ENCODE peak calls at places on chromosomes 11 and 22, in eight cellular contexts. D is neural progenitor cell; Z is NB4; U is WERI-Rb-1; R is effector memory CD4-positive, alpha-beta T cell; X is lower lobe of right lung; O is Peyer's patch; K is activated CD8-positive, alpha-beta memory T cell treated with anti-CD3 and anti-CD28 coated beads for 24 hours. T is an unnamed sample.

GRCh38 chr22:19180234-19180633 is 1.7 kb upstream of the SLC25A1 start:
- DNase-seq in D (no peak), Z (no peak), U (no peak), R (no peak), X (no peak), O (no peak), K (no peak), T (no peak)

GRCh38 chr11:124199702-124200101 is 16.6 kb downstream of the OR10D3 start:
- DNase-seq in D (no peak), Z (no peak), U (no peak), R (no peak), X (no peak), O (no peak), K (no peak), T (no peak)

GRCh38 chr11:65274734-65275682 is 13.2 kb downstream of the POLA2 start:
- DNase-seq in D (peak; percentile 77), Z (peak; percentile 66), U (peak; percentile 75), R (no peak), X (peak; percentile 62), O (no peak), K (no peak), T (peak; percentile 83)

GRCh38 chr11:63871962-63872832 is 33.3 kb downstream of the MARK2 start:
- DNase-seq in D (peak; percentile 41), Z (peak; percentile 100), U (peak; percentile 63), R (peak; percentile 9), X (peak; percentile 84), O (peak; percentile 77), K (no peak), T (peak; percentile 67)

GRCh38 chr11:77140231-77140959 is 12.3 kb downstream of the MYO7A start:
- DNase-seq in D (peak; percentile 47), Z (peak; percentile 82), U (peak; percentile 54), R (no peak), X (peak; percentile 37), O (no peak), K (no peak), T (peak; percentile 65)

GRCh38 chr22:38981659-38982007 is 514 bp upstream of the APOBEC3B start:
- DNase-seq in D (no peak), Z (peak; percentile 19), U (no peak), R (no peak), X (no peak), O (peak; percentile 62), K (no peak), T (no peak)

GRCh38 chr11:67436459-67437081 is 912 bp downstream of the PTPRCAP start:
- DNase-seq in D (no peak), Z (peak; percentile 96), U (peak; percentile 43), R (no peak), X (no peak), O (no peak), K (peak; percentile 88), T (peak; percentile 86)

GRCh38 chr11:69333906-69334305 is 40.0 kb downstream of the MYEOV start:
- DNase-seq in D (no peak), Z (no peak), U (no peak), R (no peak), X (no peak), O (no peak), K (peak; percentile 41), T (no peak)

GRCh38 chr22:37309221-37310074 is 27.1 kb downstream of the CYTH4 start:
- DNase-seq in D (no peak), Z (peak; percentile 92), U (peak; percentile 35), R (no peak), X (no peak), O (no peak), K (peak; percentile 77), T (no peak)

GRCh38 chr22:20909543-20910303 is 7.5 kb upstream of the CRKL start:
- DNase-seq in D (no peak), Z (no peak), U (no peak), R (no peak), X (no peak), O (no peak), K (no peak), T (no peak)

GRCh38 chr11:71279916-71280645 is 27.7 kb upstream of the SHANK2 start:
- DNase-seq in D (no peak), Z (no peak), U (no peak), R (no peak), X (no peak), O (no peak), K (peak; percentile 32), T (peak; percentile 73)

GRCh38 chr11:115391598-115391997 is 112.6 kb downstream of the CADM1 start:
- DNase-seq in D (peak; percentile 63), Z (no peak), U (peak; percentile 35), R (no peak), X (no peak), O (no peak), K (no peak), T (peak; percentile 32)

T was measured in GM23338.